ENCODE peak calls at places on chromosomes 16 and 17, in seven cellular contexts. One of them, this sample, is unnamed.
A peak's percentile ranks its signal among the peaks of the same experiment; 100 is the strongest.

GRCh38 chr16:29699324-29700219 is 20.6 kb downstream of the QPRT start:
- DNase-seq in left ventricle myocardium inferior: no peak
- DNase-seq in right atrium auricular region: no peak
- DNase-seq in thoracic aorta: no peak
- DNase-seq in AG10803: no peak
- DNase-seq in AG04450: no peak
- DNase-seq in pancreas: peak; percentile 23
- DNase-seq in this sample: no peak

GRCh38 chr16:46763147-46763546 is 15.0 kb upstream of the MYLK3 start:
- DNase-seq in left ventricle myocardium inferior: peak; percentile 84
- DNase-seq in right atrium auricular region: peak; percentile 69
- DNase-seq in thoracic aorta: no peak
- DNase-seq in AG10803: no peak
- DNase-seq in AG04450: no peak
- DNase-seq in pancreas: no peak
- DNase-seq in this sample: no peak

GRCh38 chr17:45577571-45578279 is 87.2 kb upstream of the PLEKHM1 start:
- DNase-seq in left ventricle myocardium inferior: no peak
- DNase-seq in right atrium auricular region: no peak
- DNase-seq in thoracic aorta: no peak
- DNase-seq in AG10803: no peak
- DNase-seq in AG04450: no peak
- DNase-seq in pancreas: no peak
- DNase-seq in this sample: no peak

GRCh38 chr16:83935858-83936255 is 17.2 kb upstream of the OSGIN1 start:
- DNase-seq in left ventricle myocardium inferior: no peak
- DNase-seq in right atrium auricular region: no peak
- DNase-seq in thoracic aorta: no peak
- DNase-seq in AG10803: no peak
- DNase-seq in AG04450: no peak
- DNase-seq in pancreas: peak; percentile 78
- DNase-seq in this sample: no peak

GRCh38 chr17:73247728-73248127 is 14.0 kb downstream of the CPSF4L start:
- DNase-seq in left ventricle myocardium inferior: no peak
- DNase-seq in right atrium auricular region: no peak
- DNase-seq in thoracic aorta: no peak
- DNase-seq in AG10803: peak; percentile 19
- DNase-seq in AG04450: no peak
- DNase-seq in pancreas: no peak
- DNase-seq in this sample: no peak

GRCh38 chr16:61677776-61678175 is 358.5 kb downstream of the CDH8 start:
- DNase-seq in left ventricle myocardium inferior: no peak
- DNase-seq in right atrium auricular region: no peak
- DNase-seq in thoracic aorta: no peak
- DNase-seq in AG10803: no peak
- DNase-seq in AG04450: no peak
- DNase-seq in pancreas: no peak
- DNase-seq in this sample: no peak

GRCh38 chr17:14325618-14326167 is 24.8 kb downstream of the HS3ST3B1 start:
- DNase-seq in left ventricle myocardium inferior: no peak
- DNase-seq in right atrium auricular region: no peak
- DNase-seq in thoracic aorta: no peak
- DNase-seq in AG10803: no peak
- DNase-seq in AG04450: no peak
- DNase-seq in pancreas: no peak
- DNase-seq in this sample: peak; percentile 36

GRCh38 chr16:53952215-53953208 is 248.6 kb downstream of the FTO start:
- DNase-seq in left ventricle myocardium inferior: no peak
- DNase-seq in right atrium auricular region: no peak
- DNase-seq in thoracic aorta: no peak
- DNase-seq in AG10803: no peak
- DNase-seq in AG04450: no peak
- DNase-seq in pancreas: no peak
- DNase-seq in this sample: no peak

GRCh38 chr16:81170824-81171223 is 67.7 kb upstream of the BCO1 start:
- DNase-seq in left ventricle myocardium inferior: no peak
- DNase-seq in right atrium auricular region: no peak
- DNase-seq in thoracic aorta: no peak
- DNase-seq in AG10803: no peak
- DNase-seq in AG04450: no peak
- DNase-seq in pancreas: no peak
- DNase-seq in this sample: no peak

GRCh38 chr16:49468611-49469322 is 95.2 kb downstream of the C16orf78 start:
- DNase-seq in left ventricle myocardium inferior: no peak
- DNase-seq in right atrium auricular region: peak; percentile 42
- DNase-seq in thoracic aorta: no peak
- DNase-seq in AG10803: no peak
- DNase-seq in AG04450: no peak
- DNase-seq in pancreas: no peak
- DNase-seq in this sample: no peak

GRCh38 chr17:38454528-38454927 is 26.3 kb downstream of the ARHGAP23 start:
- DNase-seq in left ventricle myocardium inferior: peak; percentile 91
- DNase-seq in right atrium auricular region: peak; percentile 88
- DNase-seq in thoracic aorta: peak; percentile 77
- DNase-seq in AG10803: peak; percentile 86
- DNase-seq in AG04450: no peak
- DNase-seq in pancreas: no peak
- DNase-seq in this sample: peak; percentile 53

GRCh38 chr17:81576621-81577277 is 24.6 kb upstream of the FAAP100 start:
- DNase-seq in left ventricle myocardium inferior: no peak
- DNase-seq in right atrium auricular region: no peak
- DNase-seq in thoracic aorta: no peak
- DNase-seq in AG10803: peak; percentile 75
- DNase-seq in AG04450: no peak
- DNase-seq in pancreas: peak; percentile 58
- DNase-seq in this sample: peak; percentile 84

GRCh38 chr17:73155410-73156165 is 9.2 kb upstream of the SSTR2 start:
- DNase-seq in left ventricle myocardium inferior: no peak
- DNase-seq in right atrium auricular region: no peak
- DNase-seq in thoracic aorta: no peak
- DNase-seq in AG10803: no peak
- DNase-seq in AG04450: no peak
- DNase-seq in pancreas: no peak
- DNase-seq in this sample: no peak

GRCh38 chr16:57774886-57775285 is 27.4 kb downstream of the KIFC3 start:
- DNase-seq in left ventricle myocardium inferior: no peak
- DNase-seq in right atrium auricular region: no peak
- DNase-seq in thoracic aorta: no peak
- DNase-seq in AG10803: no peak
- DNase-seq in AG04450: no peak
- DNase-seq in pancreas: peak; percentile 51
- DNase-seq in this sample: no peak

GRCh38 chr17:59786536-59787319 is 79.3 kb downstream of the VMP1 start:
- DNase-seq in left ventricle myocardium inferior: no peak
- DNase-seq in right atrium auricular region: peak; percentile 69
- DNase-seq in thoracic aorta: peak; percentile 59
- DNase-seq in AG10803: peak; percentile 100
- DNase-seq in AG04450: peak; percentile 99
- DNase-seq in pancreas: no peak
- DNase-seq in this sample: peak; percentile 76

DNA sequence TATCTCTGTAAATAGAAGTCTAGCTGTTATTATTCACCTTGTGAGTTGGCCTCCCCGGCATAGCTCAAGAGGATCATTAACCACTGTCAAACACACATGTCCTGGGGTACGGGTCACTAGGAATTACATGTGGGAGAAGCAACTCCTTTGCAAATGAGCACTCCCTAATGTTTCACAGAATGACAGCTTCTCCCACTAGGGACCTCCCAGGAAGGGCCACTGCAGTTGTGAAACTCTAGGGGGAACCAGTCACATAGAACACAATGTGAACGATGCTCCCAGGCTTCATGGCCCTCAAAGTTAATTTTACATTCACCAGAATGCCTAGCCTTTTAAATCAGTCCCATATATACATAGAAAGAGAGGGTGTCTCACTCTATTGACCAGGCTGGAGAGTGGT is 12.4 kb upstream of the ZNF19 start:
- DNase-seq in left ventricle myocardium inferior: no peak
- DNase-seq in right atrium auricular region: no peak
- DNase-seq in thoracic aorta: no peak
- DNase-seq in AG10803: no peak
- DNase-seq in AG04450: no peak
- DNase-seq in pancreas: no peak
- DNase-seq in this sample: no peak
- TF ChIP-seq CTCF in left ventricle myocardium inferior: no peak
- TF ChIP-seq CTCF in right atrium auricular region: no peak
- TF ChIP-seq CTCF in thoracic aorta: no peak
- TF ChIP-seq CTCF in AG10803: no peak
- TF ChIP-seq CTCF in AG04450: no peak
- TF ChIP-seq CTCF in pancreas: no peak
- TF ChIP-seq CTCF in this sample: no peak

GRCh38 chr17:28369684-28370034 is 448 bp downstream of the VTN start:
- DNase-seq in left ventricle myocardium inferior: no peak
- DNase-seq in right atrium auricular region: no peak
- DNase-seq in thoracic aorta: no peak
- DNase-seq in AG10803: no peak
- DNase-seq in AG04450: no peak
- DNase-seq in pancreas: no peak
- DNase-seq in this sample: no peak

GRCh38 chr17:28368915-28369683 is 1.0 kb downstream of the VTN start:
- DNase-seq in left ventricle myocardium inferior: no peak
- DNase-seq in right atrium auricular region: no peak
- DNase-seq in thoracic aorta: no peak
- DNase-seq in AG10803: no peak
- DNase-seq in AG04450: no peak
- DNase-seq in pancreas: no peak
- DNase-seq in this sample: no peak

GRCh38 chr17:28370744-28371103 is 617 bp upstream of the VTN start:
- DNase-seq in left ventricle myocardium inferior: no peak
- DNase-seq in right atrium auricular region: no peak
- DNase-seq in thoracic aorta: no peak
- DNase-seq in AG10803: no peak
- DNase-seq in AG04450: no peak
- DNase-seq in pancreas: no peak
- DNase-seq in this sample: no peak

GRCh38 chr17:28371245-28372202 is at the start of gene SARM1:
- DNase-seq in left ventricle myocardium inferior: peak; percentile 89
- DNase-seq in right atrium auricular region: peak; percentile 76
- DNase-seq in thoracic aorta: peak; percentile 66
- DNase-seq in AG10803: peak; percentile 69
- DNase-seq in AG04450: peak; percentile 76
- DNase-seq in pancreas: peak; percentile 87
- DNase-seq in this sample: no peak

DNA sequence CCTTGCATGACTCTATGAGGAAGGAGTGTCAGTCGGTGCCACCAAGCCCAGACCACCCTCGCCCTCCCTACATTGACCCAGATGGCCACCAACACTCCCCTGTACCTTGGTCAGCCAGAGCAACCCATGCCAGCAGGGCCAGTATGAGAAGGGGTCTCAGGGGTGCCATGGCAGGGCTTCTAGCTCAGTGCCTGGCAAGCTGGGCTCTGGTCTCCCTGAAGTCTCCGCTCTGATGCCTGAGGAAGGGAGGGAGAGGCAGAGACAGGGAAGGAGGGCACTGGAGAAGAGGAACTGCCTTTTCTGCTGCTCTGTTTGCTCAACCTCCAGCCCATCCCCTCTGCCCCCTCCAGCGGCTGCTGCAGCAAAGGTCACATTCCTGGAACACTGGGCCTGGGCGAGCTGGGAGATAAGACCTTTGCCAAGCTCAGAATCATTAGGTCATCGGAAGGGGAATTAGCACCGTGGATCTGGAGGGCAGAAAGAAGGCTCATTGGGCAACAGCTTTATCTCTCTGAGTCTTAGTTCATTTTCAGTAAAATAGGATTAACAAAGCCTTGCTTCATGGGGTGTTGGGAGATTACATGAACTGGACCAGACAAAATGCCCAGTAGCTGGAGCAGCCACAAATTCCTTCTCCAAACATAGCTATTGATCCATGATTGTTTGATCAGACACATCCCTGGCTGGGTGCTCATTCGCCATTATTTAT is at the start of gene VTN:
- DNase-seq in left ventricle myocardium inferior: peak; percentile 46
- DNase-seq in right atrium auricular region: peak; percentile 83
- DNase-seq in thoracic aorta: no peak
- DNase-seq in AG10803: no peak
- DNase-seq in AG04450: no peak
- DNase-seq in pancreas: peak; percentile 83
- DNase-seq in this sample: no peak
- H3K4me3 ChIP-seq in left ventricle myocardium inferior: peak within 1 kb of the TSS; percentile 76
- H3K4me3 ChIP-seq in right atrium auricular region: peak within 1 kb of the TSS; percentile 49
- H3K4me3 ChIP-seq in thoracic aorta: peak within 1 kb of the TSS; percentile 73
- H3K4me3 ChIP-seq in AG10803: peak within 1 kb of the TSS; percentile 70
- H3K4me3 ChIP-seq in AG04450: peak within 1 kb of the TSS; percentile 69
- H3K4me3 ChIP-seq in pancreas: peak within 1 kb of the TSS; percentile 38
- H3K4me3 ChIP-seq in this sample: no peak within 1 kb of the TSS

GRCh38 chr17:76902476-76902875 is 34.3 kb downstream of the MGAT5B start:
- DNase-seq in left ventricle myocardium inferior: no peak
- DNase-seq in right atrium auricular region: no peak
- DNase-seq in thoracic aorta: no peak
- DNase-seq in AG10803: no peak
- DNase-seq in AG04450: no peak
- DNase-seq in pancreas: peak; percentile 61
- DNase-seq in this sample: no peak
- TF ChIP-seq CTCF in left ventricle myocardium inferior: no peak
- TF ChIP-seq CTCF in right atrium auricular region: no peak
- TF ChIP-seq CTCF in thoracic aorta: no peak
- TF ChIP-seq CTCF in AG10803: no peak
- TF ChIP-seq CTCF in AG04450: no peak
- TF ChIP-seq CTCF in pancreas: no peak
- TF ChIP-seq CTCF in this sample: no peak

DNA sequence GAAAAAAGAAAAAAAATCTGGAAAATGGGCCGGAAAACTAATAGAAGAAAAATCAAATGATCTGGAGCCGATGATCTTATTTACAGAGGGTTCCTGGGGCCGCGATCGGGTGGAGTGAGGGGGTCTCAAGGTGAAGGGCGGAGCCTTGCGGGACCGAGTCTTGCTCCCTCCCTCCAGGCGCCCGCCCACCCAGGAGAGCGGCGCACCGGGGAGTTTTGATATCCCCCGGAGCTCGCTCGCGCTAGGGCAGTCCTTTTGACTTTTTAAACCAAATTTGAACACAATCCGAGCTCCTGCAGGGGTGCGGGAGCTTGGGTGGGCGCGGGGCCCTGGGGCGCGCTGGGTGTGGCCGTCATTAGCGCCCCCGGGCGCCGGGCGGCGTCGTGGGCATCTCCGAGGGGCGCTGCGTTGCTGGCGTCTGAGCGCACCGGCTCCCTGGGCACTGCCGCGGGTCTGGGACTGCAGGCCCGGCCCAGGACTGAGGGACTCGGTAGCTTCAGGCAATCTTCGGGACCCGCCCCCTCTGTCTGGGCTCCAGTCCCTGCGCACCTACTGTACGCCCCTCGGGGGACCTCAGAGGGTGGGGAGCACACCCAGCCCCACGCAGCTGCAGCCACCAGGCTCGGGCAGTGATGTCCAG is 10.9 kb downstream of the MAF start:
- DNase-seq in left ventricle myocardium inferior: peak; percentile 22
- DNase-seq in right atrium auricular region: peak; percentile 57
- DNase-seq in thoracic aorta: no peak
- DNase-seq in AG10803: no peak
- DNase-seq in AG04450: no peak
- DNase-seq in pancreas: peak; percentile 50
- DNase-seq in this sample: no peak
- H3K4me3 ChIP-seq in left ventricle myocardium inferior: peak overlapping the region; percentile 65
- H3K4me3 ChIP-seq in right atrium auricular region: peak overlapping the region; percentile 27
- H3K4me3 ChIP-seq in thoracic aorta: peak overlapping the region; percentile 76
- H3K4me3 ChIP-seq in AG10803: peak overlapping the region; percentile 8
- H3K4me3 ChIP-seq in AG04450: no peak overlapping the region
- H3K4me3 ChIP-seq in pancreas: peak overlapping the region; percentile 6
- H3K4me3 ChIP-seq in this sample: no peak overlapping the region

This sample was measured in LNCaP clone FGC.